ENCODE peak calls at places on chromosomes 2 and 18, in four cellular contexts. R, V, G and L are unnamed samples.

GRCh38 chr2:192298664-192299063 is 103.9 kb upstream of the TMEFF2 start:
- DNase-seq in V (no peak), R (no peak), G (no peak), L (no peak)

GRCh38 chr2:56816666-56817065 is 632.9 kb downstream of the CCDC85A start:
- DNase-seq in R (no peak), G (no peak), V (no peak), L (no peak)

GRCh38 chr2:11492720-11493119 is 26.8 kb upstream of the E2F6 start:
- DNase-seq in V (no peak), R (no peak), G (no peak), L (peak)

GRCh38 chr18:62877448-62878221 is 162.3 kb downstream of the PHLPP1 start:
- DNase-seq in R (no peak), G (no peak), V (no peak), L (no peak)

GRCh38 chr2:237669628-237670351 is 42.4 kb downstream of the LRRFIP1 start:
- DNase-seq in R (no peak), G (peak), V (peak), L (no peak)

GRCh38 chr2:239858179-239858578 is 167.0 kb downstream of the NDUFA10 start:
- DNase-seq in V (no peak), G (no peak), R (no peak), L (peak)

GRCh38 chr2:118224144-118224887 is 136.0 kb downstream of the INSIG2 start:
- DNase-seq in G (no peak), R (peak), V (peak), L (no peak)

GRCh38 chr2:33015421-33016142 is 68.8 kb downstream of the LTBP1 start:
- DNase-seq in R (no peak), G (no peak), V (no peak), L (no peak)

GRCh38 chr18:2587788-2588187 is 16.4 kb downstream of the NDC80 start:
- DNase-seq in G (no peak), R (no peak), V (no peak), L (no peak)

GRCh38 chr2:100524331-100524730 is 38.5 kb upstream of the PDCL3 start:
- DNase-seq in V (no peak), G (no peak), R (no peak), L (no peak)

GRCh38 chr2:54090521-54091117 is 24.8 kb upstream of the ACYP2 start:
- DNase-seq in V (no peak), R (no peak), G (no peak), L (no peak)

GRCh38 chr2:199148076-199148845 is 309.5 kb downstream of the SATB2 start:
- DNase-seq in G (no peak), V (no peak), R (no peak), L (no peak)

GRCh38 chr2:55887351-55887750 is 36.2 kb downstream of the EFEMP1 start:
- DNase-seq in V (no peak), R (no peak), G (no peak), L (no peak)

GRCh38 chr2:159168707-159169106 is 117.8 kb downstream of the WDSUB1 start:
- DNase-seq in R (no peak), G (no peak), V (no peak), L (no peak)

GRCh38 chr2:119617455-119617854 is 61.5 kb upstream of the TMEM177 start:
- DNase-seq in G (no peak), R (no peak), V (no peak), L (no peak)

GRCh38 chr18:46294325-46294724 is 190.1 kb downstream of the HAUS1 start:
- DNase-seq in R (no peak), G (no peak), V (no peak), L (no peak)

GRCh38 chr2:24971300-24971549 is 530 bp downstream of the DNAJC27 start:
- DNase-seq in R (no peak), V (no peak), G (no peak), L (no peak)

GRCh38 chr2:147829106-147829505 is 15.7 kb upstream of the ACVR2A start:
- DNase-seq in G (peak), R (no peak), V (no peak), L (no peak)

GRCh38 chr18:79575891-79576685 is 103.5 kb upstream of the CTDP1 start:
- DNase-seq in V (peak), G (peak), R (peak), L (no peak)

GRCh38 chr18:61882296-61883004 is 10.4 kb downstream of the RNF152 start:
- DNase-seq in G (peak), V (no peak), R (no peak), L (no peak)

DNA sequence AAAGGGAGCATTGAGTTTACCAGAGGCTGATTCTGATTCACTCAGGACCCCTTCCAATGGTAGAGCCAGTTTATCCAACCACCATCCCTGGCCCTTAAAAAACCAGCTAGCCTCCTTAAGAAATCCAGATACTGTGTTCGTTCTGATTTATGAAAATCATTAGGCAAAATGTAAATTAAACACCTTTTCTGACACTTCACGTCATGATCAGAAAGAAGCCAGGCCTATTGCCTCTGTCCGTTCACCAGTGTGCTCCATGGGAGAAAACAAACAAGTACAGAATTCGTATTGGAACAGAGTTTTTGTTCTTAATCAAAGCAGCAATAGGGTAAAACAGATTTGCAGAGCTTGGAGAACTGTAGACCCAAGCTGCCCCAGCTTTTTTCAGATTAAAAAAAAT is 31.1 kb upstream of the RAPH1 start:
- DNase-seq in R (no peak), V (no peak), G (no peak), L (no peak)
- TF ChIP-seq CTCF in R (no peak), V (no peak), G (no peak), L (no peak)

GRCh38 chr2:67234443-67234842 is 162.7 kb upstream of the ETAA1 start:
- DNase-seq in R (no peak), G (peak), V (no peak), L (no peak)
- TF ChIP-seq CTCF in R (no peak), G (peak), V (peak), L (peak)

DNA sequence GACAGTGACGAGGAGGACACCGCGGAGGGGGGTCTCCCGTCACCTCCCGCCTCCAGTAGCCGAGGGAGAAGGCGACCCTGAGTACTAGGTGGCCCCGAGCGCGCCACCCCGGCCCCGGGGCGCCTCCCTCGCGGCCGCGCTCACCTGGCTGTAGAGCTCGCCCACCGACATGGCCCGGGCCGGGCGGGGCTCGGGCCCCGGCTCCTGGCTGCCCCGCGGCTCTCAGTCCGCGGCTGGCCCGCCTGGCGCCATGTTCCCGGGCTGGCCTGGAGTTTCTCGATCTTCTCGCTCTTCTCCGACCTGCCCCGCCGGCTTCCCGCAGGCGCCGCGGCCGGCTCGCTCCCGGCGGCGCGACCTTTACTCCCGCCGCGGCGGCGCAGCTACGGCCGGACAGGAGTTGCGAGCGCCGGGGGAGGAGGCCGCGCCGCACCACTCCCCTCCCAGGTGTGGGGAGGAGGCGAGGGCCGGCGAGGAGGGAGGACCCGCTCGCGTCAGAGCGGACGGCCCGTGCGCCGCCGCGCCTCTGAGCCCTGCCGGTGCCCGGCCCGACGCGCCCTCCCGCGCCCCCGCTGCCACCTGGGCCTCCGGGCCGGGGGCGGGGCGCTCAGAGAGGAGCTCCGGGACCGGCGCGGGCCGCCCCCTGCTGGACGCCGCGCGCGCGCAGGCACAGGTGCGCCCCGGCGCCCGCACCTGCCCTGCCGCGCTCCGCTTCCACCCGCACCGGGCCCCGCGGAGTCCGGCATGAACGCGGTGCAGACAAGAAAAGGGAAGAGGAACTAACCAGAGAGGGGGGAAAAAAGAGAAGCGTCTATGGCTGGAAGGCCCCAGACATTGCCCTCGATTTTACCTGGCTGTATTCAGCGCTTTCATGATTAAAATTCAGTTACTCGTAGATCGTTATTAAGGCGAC is at the start of gene MYO5B:
- DNase-seq in V (peak), R (peak), G (no peak), L (peak)
- TF ChIP-seq CTCF in V (peak), R (peak), G (no peak), L (peak)

GRCh38 chr2:37500031-37500430 is 155.6 kb downstream of the QPCT start:
- DNase-seq in V (no peak), R (no peak), G (no peak), L (no peak)
- TF ChIP-seq CTCF in V (no peak), R (no peak), G (no peak), L (no peak)

DNA sequence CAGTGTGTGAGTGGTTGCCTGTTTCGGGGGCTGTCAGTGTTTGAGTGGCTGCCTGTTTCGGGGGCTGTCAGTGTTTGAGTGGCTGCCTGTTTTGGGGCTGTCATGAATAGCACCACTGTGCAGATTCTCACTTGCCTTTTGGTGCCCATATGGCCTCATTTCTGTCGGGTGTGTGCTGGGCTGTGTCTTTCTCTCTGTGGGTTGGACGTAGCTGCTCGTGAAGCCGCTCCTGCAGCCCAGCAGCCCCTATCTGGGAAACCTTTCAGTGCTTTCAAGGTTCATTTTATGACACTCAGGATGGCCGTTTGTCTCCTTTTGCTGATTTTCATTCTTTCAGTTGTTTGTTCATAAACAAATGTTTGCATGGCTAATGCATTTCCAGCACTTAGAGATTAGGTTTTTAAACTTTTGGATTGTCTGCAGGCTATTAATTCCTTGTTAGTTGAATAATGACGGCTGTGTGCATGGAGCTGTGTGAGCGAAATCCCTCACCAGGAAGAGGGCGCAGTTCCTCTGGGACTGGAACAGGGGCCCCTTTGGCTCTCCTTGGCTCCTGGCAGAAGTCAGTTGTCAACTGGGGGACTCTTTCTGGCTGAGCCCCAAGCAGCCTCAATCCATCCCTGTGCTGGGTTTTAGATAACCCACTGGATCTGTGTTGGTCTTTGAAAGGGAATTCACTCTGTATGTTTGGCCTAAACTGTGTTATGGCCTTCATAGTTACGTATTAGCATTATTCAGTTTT is 10.8 kb downstream of the AGAP1 start:
- DNase-seq in R (no peak), V (no peak), G (no peak), L (no peak)
- TF ChIP-seq CTCF in R (no peak), V (no peak), G (no peak), L (no peak)

GRCh38 chr2:67241453-67241852 is 155.7 kb upstream of the ETAA1 start:
- DNase-seq in V (no peak), R (no peak), G (no peak), L (no peak)

GRCh38 chr2:67240507-67240906 is 156.6 kb upstream of the ETAA1 start:
- DNase-seq in R (no peak), G (no peak), V (no peak), L (no peak)

GRCh38 chr2:67242456-67242855 is 154.7 kb upstream of the ETAA1 start:
- DNase-seq in V (no peak), R (no peak), G (no peak), L (no peak)

GRCh38 chr2:67237288-67237687 is 159.8 kb upstream of the ETAA1 start:
- DNase-seq in V (no peak), R (no peak), G (no peak), L (no peak)
- TF ChIP-seq CTCF in V (no peak), R (no peak), G (no peak), L (no peak)

GRCh38 chr18:76369791-76370555 is 125.1 kb downstream of the ZNF516 start:
- DNase-seq in V (no peak), R (no peak), G (no peak), L (no peak)

GRCh38 chr18:76371301-76371700 is 123.7 kb downstream of the ZNF516 start:
- DNase-seq in V (no peak), G (no peak), R (no peak), L (no peak)

GRCh38 chr18:76367168-76367785 is 127.8 kb downstream of the ZNF516 start:
- DNase-seq in G (no peak), V (no peak), R (peak), L (peak)

GRCh38 chr18:76371804-76372203 is 123.2 kb downstream of the ZNF516 start:
- DNase-seq in V (no peak), G (no peak), R (no peak), L (no peak)

DNA sequence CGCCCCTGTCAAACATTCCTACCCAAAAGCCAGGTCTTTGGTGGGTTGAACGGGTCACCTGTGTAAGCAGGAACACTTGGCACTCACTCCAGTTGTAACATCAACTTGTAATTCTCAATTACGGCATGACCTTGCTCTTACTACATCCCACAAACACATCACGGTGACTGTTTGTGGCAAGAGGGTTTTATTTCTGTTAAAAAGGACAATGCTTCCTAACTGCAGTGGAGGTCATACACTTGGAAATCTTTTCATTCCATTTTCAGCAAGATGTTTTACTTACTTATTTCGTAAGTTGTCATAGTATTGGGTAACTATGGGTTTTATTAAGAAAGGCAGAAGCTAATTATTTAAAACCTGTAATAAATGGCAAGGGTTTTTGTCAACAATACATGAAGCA is 126.1 kb downstream of the ZNF516 start:
- DNase-seq in V (no peak), G (no peak), R (no peak), L (no peak)
- TF ChIP-seq CTCF in V (no peak), G (no peak), R (no peak), L (no peak)